ENCODE peak calls at places on chromosomes 1 and 21, in five cellular contexts. One of them, this sample, is unnamed. For H3K9me3, the result is how much of the 10 kb centered on the place peaks cover.

GRCh38 chr21:44057960-44058651 is 46.0 kb downstream of the TRAPPC10 start:
- DNase-seq in suprapubic skin: peak
- DNase-seq in psoas muscle: no peak
- DNase-seq in A549: no peak
- DNase-seq in left ventricle myocardium inferior: no peak
- DNase-seq in this sample: peak

GRCh38 chr1:119380304-119380703 is 11.7 kb downstream of the HAO2 start:
- DNase-seq in left ventricle myocardium inferior: no peak
- DNase-seq in A549: no peak
- DNase-seq in suprapubic skin: no peak
- DNase-seq in psoas muscle: no peak
- DNase-seq in this sample: no peak

GRCh38 chr1:27595597-27595996 is 8.3 kb downstream of the AHDC1 start:
- DNase-seq in A549: no peak
- DNase-seq in left ventricle myocardium inferior: no peak
- DNase-seq in suprapubic skin: no peak
- DNase-seq in psoas muscle: no peak
- DNase-seq in this sample: no peak

GRCh38 chr1:90834354-90835171 is 117.5 kb upstream of the BARHL2 start:
- DNase-seq in A549: no peak
- DNase-seq in psoas muscle: no peak
- DNase-seq in suprapubic skin: no peak
- DNase-seq in left ventricle myocardium inferior: no peak
- DNase-seq in this sample: no peak

GRCh38 chr1:26281971-26282693 is 2.2 kb downstream of the SH3BGRL3 start:
- DNase-seq in left ventricle myocardium inferior: peak
- DNase-seq in A549: no peak
- DNase-seq in suprapubic skin: peak
- DNase-seq in psoas muscle: no peak
- DNase-seq in this sample: no peak

GRCh38 chr1:221794079-221794670 is 52.3 kb upstream of the DUSP10 start:
- DNase-seq in A549: no peak
- DNase-seq in left ventricle myocardium inferior: no peak
- DNase-seq in suprapubic skin: no peak
- DNase-seq in psoas muscle: no peak
- DNase-seq in this sample: no peak

GRCh38 chr1:201877877-201878339 is 10.8 kb upstream of the SHISA4 start:
- DNase-seq in suprapubic skin: no peak
- DNase-seq in A549: peak
- DNase-seq in psoas muscle: no peak
- DNase-seq in left ventricle myocardium inferior: no peak
- DNase-seq in this sample: no peak

GRCh38 chr1:115457295-115457694 is 119.2 kb upstream of the NGF start:
- DNase-seq in A549: no peak
- DNase-seq in suprapubic skin: no peak
- DNase-seq in psoas muscle: no peak
- DNase-seq in left ventricle myocardium inferior: no peak
- DNase-seq in this sample: no peak

GRCh38 chr1:151739590-151740355 is 18.5 kb downstream of the RIIAD1 start:
- DNase-seq in A549: no peak
- DNase-seq in suprapubic skin: no peak
- DNase-seq in left ventricle myocardium inferior: no peak
- DNase-seq in psoas muscle: no peak
- DNase-seq in this sample: no peak

GRCh38 chr1:88647749-88648415 is 36.2 kb upstream of the PKN2 start:
- DNase-seq in psoas muscle: no peak
- DNase-seq in A549: no peak
- DNase-seq in suprapubic skin: no peak
- DNase-seq in left ventricle myocardium inferior: no peak
- DNase-seq in this sample: no peak

GRCh38 chr1:103274886-103275285 is 166.6 kb upstream of the COL11A1 start:
- DNase-seq in psoas muscle: no peak
- DNase-seq in A549: no peak
- DNase-seq in left ventricle myocardium inferior: no peak
- DNase-seq in suprapubic skin: no peak
- DNase-seq in this sample: no peak

GRCh38 chr1:68459796-68460195 is 10.0 kb upstream of the RPE65 start:
- DNase-seq in left ventricle myocardium inferior: no peak
- DNase-seq in suprapubic skin: no peak
- DNase-seq in psoas muscle: no peak
- DNase-seq in A549: no peak
- DNase-seq in this sample: no peak

GRCh38 chr1:234958702-234959649 is 169.7 kb downstream of the TOMM20 start:
- DNase-seq in A549: no peak
- DNase-seq in left ventricle myocardium inferior: no peak
- DNase-seq in suprapubic skin: peak
- DNase-seq in psoas muscle: no peak
- DNase-seq in this sample: no peak

GRCh38 chr1:239909894-239910293 is 181.8 kb upstream of the FMN2 start:
- DNase-seq in left ventricle myocardium inferior: no peak
- DNase-seq in A549: no peak
- DNase-seq in suprapubic skin: no peak
- DNase-seq in psoas muscle: peak
- DNase-seq in this sample: no peak

GRCh38 chr21:35575280-35575915 is 484.9 kb downstream of the SETD4 start:
- DNase-seq in left ventricle myocardium inferior: no peak
- DNase-seq in suprapubic skin: no peak
- DNase-seq in psoas muscle: no peak
- DNase-seq in A549: no peak
- DNase-seq in this sample: no peak

GRCh38 chr21:37231247-37231645 is 35.9 kb downstream of the VPS26C start:
- DNase-seq in suprapubic skin: no peak
- DNase-seq in A549: no peak
- DNase-seq in left ventricle myocardium inferior: no peak
- DNase-seq in psoas muscle: no peak
- DNase-seq in this sample: no peak

GRCh38 chr1:66282343-66282852 is 251.6 kb upstream of the SGIP1 start:
- DNase-seq in suprapubic skin: no peak
- DNase-seq in psoas muscle: no peak
- DNase-seq in left ventricle myocardium inferior: no peak
- DNase-seq in A549: peak
- DNase-seq in this sample: peak

GRCh38 chr1:235112297-235113182 is 16.1 kb downstream of the TOMM20 start:
- DNase-seq in psoas muscle: no peak
- DNase-seq in A549: no peak
- DNase-seq in left ventricle myocardium inferior: no peak
- DNase-seq in suprapubic skin: no peak
- DNase-seq in this sample: no peak

GRCh38 chr1:63795455-63795854 is 21.6 kb downstream of the ROR1 start:
- DNase-seq in left ventricle myocardium inferior: no peak
- DNase-seq in psoas muscle: no peak
- DNase-seq in suprapubic skin: no peak
- DNase-seq in A549: no peak
- DNase-seq in this sample: no peak

GRCh38 chr1:29177022-29177705 is 4.5 kb downstream of the SRSF4 start:
- DNase-seq in suprapubic skin: no peak
- DNase-seq in left ventricle myocardium inferior: no peak
- DNase-seq in A549: no peak
- DNase-seq in psoas muscle: no peak
- DNase-seq in this sample: no peak

GRCh38 chr1:35615440-35615839 is 25.9 kb downstream of the PSMB2 start:
- DNase-seq in A549: no peak
- DNase-seq in psoas muscle: no peak
- DNase-seq in suprapubic skin: no peak
- DNase-seq in left ventricle myocardium inferior: no peak
- DNase-seq in this sample: no peak

GRCh38 chr1:230915079-230915478 is 46.8 kb upstream of the C1orf198 start:
- DNase-seq in suprapubic skin: no peak
- DNase-seq in left ventricle myocardium inferior: no peak
- DNase-seq in A549: no peak
- DNase-seq in psoas muscle: no peak
- DNase-seq in this sample: no peak

GRCh38 chr1:230916607-230917283 is 48.4 kb upstream of the C1orf198 start:
- DNase-seq in A549: no peak
- DNase-seq in suprapubic skin: no peak
- DNase-seq in psoas muscle: no peak
- DNase-seq in left ventricle myocardium inferior: no peak
- DNase-seq in this sample: no peak

GRCh38 chr1:230910755-230911117 is 42.4 kb upstream of the C1orf198 start:
- DNase-seq in left ventricle myocardium inferior: no peak
- DNase-seq in suprapubic skin: no peak
- DNase-seq in psoas muscle: no peak
- DNase-seq in A549: no peak
- DNase-seq in this sample: no peak

GRCh38 chr1:230909974-230910754 is 41.8 kb upstream of the C1orf198 start:
- DNase-seq in suprapubic skin: no peak
- DNase-seq in left ventricle myocardium inferior: peak
- DNase-seq in A549: no peak
- DNase-seq in psoas muscle: peak
- DNase-seq in this sample: no peak

GRCh38 chr1:230913496-230913895 is 45.2 kb upstream of the C1orf198 start:
- DNase-seq in A549: no peak
- DNase-seq in left ventricle myocardium inferior: no peak
- DNase-seq in suprapubic skin: no peak
- DNase-seq in psoas muscle: no peak
- DNase-seq in this sample: no peak
- H3K9me3 ChIP-seq in A549: under half
- H3K9me3 ChIP-seq in left ventricle myocardium inferior: under half
- H3K9me3 ChIP-seq in suprapubic skin: under half
- H3K9me3 ChIP-seq in psoas muscle: under half
- H3K9me3 ChIP-seq in this sample: under half

DNA sequence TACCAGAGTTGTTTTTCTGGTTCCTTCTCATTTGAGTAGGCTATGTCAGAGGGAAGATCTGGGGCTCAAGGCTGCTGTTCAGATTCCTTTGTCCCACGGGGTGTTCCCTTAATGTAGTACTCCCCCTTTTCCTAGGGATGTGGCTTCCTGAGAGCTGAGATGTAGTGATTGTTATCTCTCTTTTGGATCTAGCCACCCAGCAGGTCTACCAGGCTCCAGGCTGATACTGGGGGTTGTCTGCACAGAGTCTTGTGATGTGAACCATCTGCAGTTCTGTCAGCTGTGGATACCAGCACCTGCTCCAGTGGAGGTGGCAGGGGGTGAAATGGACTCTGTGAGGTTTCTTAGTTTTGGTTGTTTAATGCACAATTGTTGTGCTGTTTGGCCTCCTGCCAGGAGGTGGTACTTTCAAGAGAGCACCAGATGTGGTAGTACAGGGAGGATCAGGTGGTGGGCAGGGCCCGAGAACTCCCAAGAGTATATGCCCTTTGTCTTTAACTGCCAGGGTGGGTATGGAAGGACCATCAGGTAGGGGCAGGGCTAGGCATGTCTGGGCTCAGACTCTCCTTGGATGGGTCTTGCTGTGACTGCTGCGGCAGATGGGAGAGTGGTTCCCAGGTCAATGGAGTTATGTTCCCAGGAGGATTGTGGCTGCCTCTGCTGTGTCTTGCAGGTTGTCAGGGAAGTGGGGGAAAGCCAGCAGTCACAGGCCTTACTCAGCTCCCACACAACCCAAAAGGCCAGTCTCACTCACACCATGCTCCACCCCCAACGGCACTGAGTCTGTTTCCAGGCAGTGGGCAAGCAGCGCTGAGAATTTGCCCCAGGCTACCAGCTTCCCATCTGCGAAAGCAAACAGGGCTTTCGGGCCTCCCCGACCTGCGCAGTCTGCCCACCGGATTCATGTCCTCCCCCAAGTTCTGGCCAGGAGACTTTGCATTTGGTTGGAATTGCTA is 64.2 kb downstream of the SERINC2 start:
- DNase-seq in A549: no peak
- DNase-seq in left ventricle myocardium inferior: no peak
- DNase-seq in suprapubic skin: no peak
- DNase-seq in psoas muscle: no peak
- DNase-seq in this sample: no peak
- H3K9me3 ChIP-seq in A549: under half
- H3K9me3 ChIP-seq in left ventricle myocardium inferior: under half
- H3K9me3 ChIP-seq in suprapubic skin: under half
- H3K9me3 ChIP-seq in psoas muscle: under half
- H3K9me3 ChIP-seq in this sample: under half

GRCh38 chr1:4597020-4597419 is 57.4 kb upstream of the AJAP1 start:
- DNase-seq in left ventricle myocardium inferior: no peak
- DNase-seq in psoas muscle: no peak
- DNase-seq in A549: no peak
- DNase-seq in suprapubic skin: no peak
- DNase-seq in this sample: no peak

GRCh38 chr1:4595341-4596225 is 58.8 kb upstream of the AJAP1 start:
- DNase-seq in psoas muscle: no peak
- DNase-seq in A549: no peak
- DNase-seq in left ventricle myocardium inferior: no peak
- DNase-seq in suprapubic skin: no peak
- DNase-seq in this sample: no peak

GRCh38 chr1:4598561-4598960 is 55.8 kb upstream of the AJAP1 start:
- DNase-seq in A549: no peak
- DNase-seq in psoas muscle: no peak
- DNase-seq in left ventricle myocardium inferior: no peak
- DNase-seq in suprapubic skin: no peak
- DNase-seq in this sample: no peak

GRCh38 chr1:4594286-4594991 is 60.0 kb upstream of the AJAP1 start:
- DNase-seq in suprapubic skin: no peak
- DNase-seq in A549: no peak
- DNase-seq in psoas muscle: no peak
- DNase-seq in left ventricle myocardium inferior: no peak
- DNase-seq in this sample: no peak

DNA sequence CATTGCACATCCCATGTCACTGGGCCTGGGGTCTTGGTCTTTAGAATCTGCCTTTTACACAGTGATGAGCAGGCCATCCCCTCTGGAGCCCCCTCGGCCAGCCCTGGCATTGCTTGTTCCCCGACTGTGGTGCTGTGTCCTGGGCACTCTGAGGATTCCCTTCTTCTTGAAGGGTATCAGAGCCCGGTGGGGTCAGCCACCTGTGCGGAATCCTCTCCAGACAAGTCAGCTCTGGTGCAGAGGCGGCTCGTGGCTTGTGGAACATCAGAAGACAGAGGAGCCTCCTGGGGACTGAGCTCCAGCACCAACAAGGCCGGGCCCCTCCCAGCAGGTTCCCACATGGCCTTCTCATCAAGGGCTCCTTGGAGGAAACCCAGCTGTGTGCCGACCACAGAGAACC is 57.9 kb upstream of the AJAP1 start:
- DNase-seq in psoas muscle: no peak
- DNase-seq in left ventricle myocardium inferior: no peak
- DNase-seq in A549: no peak
- DNase-seq in suprapubic skin: no peak
- DNase-seq in this sample: no peak
- H3K9me3 ChIP-seq in psoas muscle: under half
- H3K9me3 ChIP-seq in left ventricle myocardium inferior: under half
- H3K9me3 ChIP-seq in A549: under half
- H3K9me3 ChIP-seq in suprapubic skin: under half
- H3K9me3 ChIP-seq in this sample: under half

DNA sequence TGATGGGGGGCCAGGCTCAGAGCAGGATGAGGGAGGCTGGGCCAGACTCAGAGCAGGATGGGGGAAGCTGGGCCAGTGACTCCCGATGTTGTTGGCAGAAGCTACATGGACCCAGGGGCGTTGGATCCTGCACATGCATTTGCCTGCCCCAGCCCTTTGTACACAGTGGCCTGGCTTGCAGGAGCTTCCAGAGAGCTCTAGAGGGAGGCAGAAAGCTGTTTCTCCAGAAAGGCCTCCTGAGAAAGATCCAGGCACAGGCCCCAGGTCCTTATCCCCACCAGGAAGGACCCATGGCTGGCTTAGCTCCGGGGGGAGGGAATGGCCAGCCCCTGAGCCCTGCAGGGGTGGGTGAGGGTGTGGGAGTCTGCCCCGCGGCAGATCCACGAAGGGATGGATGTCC is 106.6 kb upstream of the ACTRT2 start:
- DNase-seq in psoas muscle: no peak
- DNase-seq in left ventricle myocardium inferior: no peak
- DNase-seq in suprapubic skin: no peak
- DNase-seq in A549: no peak
- DNase-seq in this sample: no peak
- H3K9me3 ChIP-seq in psoas muscle: under half
- H3K9me3 ChIP-seq in left ventricle myocardium inferior: under half
- H3K9me3 ChIP-seq in suprapubic skin: under half
- H3K9me3 ChIP-seq in A549: under half
- H3K9me3 ChIP-seq in this sample: under half